ENCODE peak calls at places on chromosome 5, in four cellular contexts. One of them, this sample, is unnamed.

GRCh38 chr5:150167163-150167798 is 703 bp downstream of the CDX1 start:
- DNase-seq in GM12891: no peak
- DNase-seq in HepG2: no peak
- DNase-seq in GM12878: no peak
- DNase-seq in this sample: no peak

GRCh38 chr5:176359658-176360057 is 1.9 kb downstream of the KIAA1191 start:
- DNase-seq in GM12891: no peak
- DNase-seq in HepG2: no peak
- DNase-seq in GM12878: no peak
- DNase-seq in this sample: no peak

GRCh38 chr5:106966686-106967315 is 703.9 kb downstream of the EFNA5 start:
- DNase-seq in GM12891: no peak
- DNase-seq in HepG2: no peak
- DNase-seq in GM12878: no peak
- DNase-seq in this sample: no peak

GRCh38 chr5:126433708-126434107 is 10.5 kb downstream of the GRAMD2B start:
- DNase-seq in GM12891: no peak
- DNase-seq in HepG2: no peak
- DNase-seq in GM12878: no peak
- DNase-seq in this sample: no peak

GRCh38 chr5:143086851-143087637 is 316.4 kb downstream of the NR3C1 start:
- DNase-seq in GM12891: no peak
- DNase-seq in HepG2: peak
- DNase-seq in GM12878: no peak
- DNase-seq in this sample: no peak

GRCh38 chr5:39760385-39761198 is 335.8 kb upstream of the DAB2 start:
- DNase-seq in GM12891: no peak
- DNase-seq in HepG2: no peak
- DNase-seq in GM12878: no peak
- DNase-seq in this sample: no peak

GRCh38 chr5:85604378-85604777 is 1013.4 kb upstream of the COX7C start:
- DNase-seq in GM12891: no peak
- DNase-seq in HepG2: no peak
- DNase-seq in GM12878: no peak
- DNase-seq in this sample: no peak

GRCh38 chr5:58872670-58873273 is 289.9 kb downstream of the RAB3C start:
- DNase-seq in GM12891: no peak
- DNase-seq in HepG2: no peak
- DNase-seq in GM12878: no peak
- DNase-seq in this sample: no peak

GRCh38 chr5:150473673-150474358 is 24.3 kb upstream of the RPS14 start:
- DNase-seq in GM12891: no peak
- DNase-seq in HepG2: peak
- DNase-seq in GM12878: no peak
- DNase-seq in this sample: no peak

GRCh38 chr5:54491326-54491725 is 26.2 kb upstream of the SNX18 start:
- DNase-seq in GM12891: no peak
- DNase-seq in HepG2: no peak
- DNase-seq in GM12878: no peak
- DNase-seq in this sample: no peak
- TF ChIP-seq TAF1 in GM12891: no peak
- TF ChIP-seq TAF1 in HepG2: no peak
- TF ChIP-seq TAF1 in GM12878: no peak
- TF ChIP-seq TAF1 in this sample: no peak

GRCh38 chr5:177447611-177448243 is 1.1 kb downstream of the PRR7 start:
- DNase-seq in GM12891: no peak
- DNase-seq in HepG2: peak
- DNase-seq in GM12878: no peak
- DNase-seq in this sample: no peak
- TF ChIP-seq POLR2A in GM12891: no peak
- TF ChIP-seq POLR2A in HepG2: no peak
- TF ChIP-seq POLR2A in GM12878: no peak
- TF ChIP-seq POLR2A in this sample: no peak

GRCh38 chr5:33297760-33298216 is 143.0 kb upstream of the TARS1 start:
- DNase-seq in GM12891: no peak
- DNase-seq in HepG2: no peak
- DNase-seq in GM12878: no peak
- DNase-seq in this sample: no peak

GRCh38 chr5:33303696-33304095 is 137.1 kb upstream of the TARS1 start:
- DNase-seq in GM12891: no peak
- DNase-seq in HepG2: peak
- DNase-seq in GM12878: no peak
- DNase-seq in this sample: no peak

GRCh38 chr5:33299621-33300208 is 141.1 kb upstream of the TARS1 start:
- DNase-seq in GM12891: no peak
- DNase-seq in HepG2: no peak
- DNase-seq in GM12878: peak
- DNase-seq in this sample: no peak

GRCh38 chr5:33305530-33305929 is 135.2 kb upstream of the TARS1 start:
- DNase-seq in GM12891: no peak
- DNase-seq in HepG2: no peak
- DNase-seq in GM12878: no peak
- DNase-seq in this sample: no peak

GRCh38 chr5:33300209-33300742 is 140.5 kb upstream of the TARS1 start:
- DNase-seq in GM12891: no peak
- DNase-seq in HepG2: no peak
- DNase-seq in GM12878: peak
- DNase-seq in this sample: no peak
- TF ChIP-seq TAF1 in GM12891: no peak
- TF ChIP-seq TAF1 in HepG2: no peak
- TF ChIP-seq TAF1 in GM12878: no peak
- TF ChIP-seq TAF1 in this sample: no peak

DNA sequence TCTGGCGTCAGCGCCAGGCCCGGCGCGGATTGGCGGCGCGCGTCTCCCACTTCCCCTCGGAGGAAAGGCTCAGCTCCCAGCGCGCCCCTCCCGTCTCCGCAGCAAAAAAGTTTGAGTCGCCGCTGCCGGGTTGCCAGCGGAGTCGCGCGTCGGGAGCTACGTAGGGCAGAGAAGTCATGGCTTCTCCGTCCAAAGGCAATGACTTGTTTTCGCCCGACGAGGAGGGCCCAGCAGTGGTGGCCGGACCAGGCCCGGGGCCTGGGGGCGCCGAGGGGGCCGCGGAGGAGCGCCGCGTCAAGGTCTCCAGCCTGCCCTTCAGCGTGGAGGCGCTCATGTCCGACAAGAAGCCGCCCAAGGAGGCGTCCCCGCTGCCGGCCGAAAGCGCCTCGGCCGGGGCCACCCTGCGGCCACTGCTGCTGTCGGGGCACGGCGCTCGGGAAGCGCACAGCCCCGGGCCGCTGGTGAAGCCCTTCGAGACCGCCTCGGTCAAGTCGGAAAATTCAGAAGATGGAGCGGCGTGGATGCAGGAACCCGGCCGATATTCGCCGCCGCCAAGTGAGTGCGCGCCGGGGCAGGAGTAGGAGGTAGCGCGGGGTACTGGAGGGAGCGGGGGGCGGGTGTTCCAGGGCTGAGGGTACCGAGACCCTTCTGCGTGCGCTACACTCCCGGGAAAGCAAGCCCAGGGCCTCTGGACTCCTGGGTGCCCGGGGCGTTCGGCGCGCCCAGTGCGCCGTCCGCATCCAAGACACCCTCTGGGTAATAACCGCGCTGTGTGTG is at the start of gene MSX2:
- DNase-seq in GM12891: no peak
- DNase-seq in HepG2: no peak
- DNase-seq in GM12878: no peak
- DNase-seq in this sample: no peak
- TF ChIP-seq POLR2A in GM12891: no peak
- TF ChIP-seq POLR2A in HepG2: no peak
- TF ChIP-seq POLR2A in GM12878: no peak
- TF ChIP-seq POLR2A in this sample: no peak

GRCh38 chr5:53309653-53310052 is 170.8 kb upstream of the FST start:
- DNase-seq in GM12891: no peak
- DNase-seq in HepG2: no peak
- DNase-seq in GM12878: no peak
- DNase-seq in this sample: no peak
- TF ChIP-seq TAF1 in GM12891: no peak
- TF ChIP-seq TAF1 in HepG2: no peak
- TF ChIP-seq TAF1 in GM12878: no peak
- TF ChIP-seq TAF1 in this sample: no peak

GRCh38 chr5:61342066-61342465 is 10.0 kb downstream of the ZSWIM6 start:
- DNase-seq in GM12891: no peak
- DNase-seq in HepG2: no peak
- DNase-seq in GM12878: no peak
- DNase-seq in this sample: no peak
- TF ChIP-seq POLR2A in GM12891: no peak
- TF ChIP-seq POLR2A in HepG2: no peak
- TF ChIP-seq POLR2A in GM12878: no peak
- TF ChIP-seq POLR2A in this sample: no peak

GRCh38 chr5:115260248-115260647 is 2.4 kb downstream of the PGGT1B start:
- DNase-seq in GM12891: no peak
- DNase-seq in HepG2: no peak
- DNase-seq in GM12878: no peak
- DNase-seq in this sample: no peak
- TF ChIP-seq TAF1 in GM12891: no peak
- TF ChIP-seq TAF1 in HepG2: no peak
- TF ChIP-seq TAF1 in GM12878: no peak
- TF ChIP-seq TAF1 in this sample: no peak

This sample was measured in GM12892.